ENCODE peak calls at places on chromosomes 2 and 18, in ten cellular contexts. K is cardiac muscle cell; G is skeletal muscle cell; I is GM19239; J is iris pigment epithelial cell; C is right cardiac atrium; F is GM10248; H is activated CD4-positive, alpha-beta T cell treated with anti-CD3 and anti-CD28 coated beads, Interleukin-2, amount 50 U/mL, for 48 hours; P is EL; E is GM18507. M is an unnamed sample.

GRCh38 chr2:43225093-43225787 is 1.2 kb downstream of the ZFP36L2 start:
- DNase-seq in K (peak), G (peak), I (no peak), J (peak), C (peak), F (no peak), H (peak), P (peak), E (no peak), M (no peak)

GRCh38 chr2:209422191-209422754 is 1.6 kb upstream of the MAP2 start:
- DNase-seq in K (no peak), G (no peak), I (no peak), J (no peak), C (no peak), F (no peak), H (no peak), P (no peak), E (no peak), M (no peak)

GRCh38 chr2:7031424-7032245 is 114.4 kb downstream of the RNF144A start:
- DNase-seq in K (no peak), G (peak), I (no peak), J (peak), C (peak), F (no peak), H (peak), P (peak), E (no peak), M (peak)

GRCh38 chr2:218002103-218002502 is 692 bp downstream of the TNS1 start:
- DNase-seq in K (no peak), G (no peak), I (no peak), J (no peak), C (peak), F (no peak), H (no peak), P (no peak), E (no peak), M (no peak)

GRCh38 chr2:101120124-101120996 is 30.8 kb downstream of the TBC1D8 start:
- DNase-seq in K (no peak), G (peak), I (no peak), J (peak), C (peak), F (no peak), H (no peak), P (peak), E (no peak), M (no peak)

GRCh38 chr2:161416294-161416632 is at the start of gene TBR1:
- DNase-seq in K (no peak), G (no peak), I (no peak), J (no peak), C (no peak), F (peak), H (no peak), P (no peak), E (no peak), M (no peak)

GRCh38 chr2:18213986-18214385 is 335.5 kb downstream of the KCNS3 start:
- DNase-seq in K (no peak), G (no peak), I (no peak), J (no peak), C (no peak), F (no peak), H (no peak), P (no peak), E (no peak), M (no peak)

GRCh38 chr2:165833156-165833555 is 39.1 kb upstream of the GALNT3 start:
- DNase-seq in K (no peak), G (no peak), I (no peak), J (peak), C (no peak), F (no peak), H (no peak), P (peak), E (no peak), M (no peak)

GRCh38 chr18:25365242-25365641 is 13.3 kb upstream of the ZNF521 start:
- DNase-seq in K (no peak), G (no peak), I (no peak), J (no peak), C (no peak), F (no peak), H (no peak), P (no peak), E (no peak), M (no peak)

M was measured in cerebellar nuclear complex.